ENCODE peak calls at places on chromosomes 2 and 18, in ten cellular contexts. O is activated CD4-positive, alpha-beta T cell treated with anti-CD3 and anti-CD28 coated beads, Interleukin-2, amount 50 U/mL, for 1 hour; R is iPS-NIHi11; B is HEK293T; G is activated T-cell treated with anti-CD3 and anti-CD28 coated beads for 1 hour; L is T-helper 17 cell; J is activated effector memory CD4-positive, alpha-beta T cell treated with Interleukin-2 at 50 U/mL for 16 hours; E is fibroblast of mammary gland; P is NCI-H1092; S is DMS153. M is an unnamed sample.

GRCh38 chr2:31347788-31348187 is 66.8 kb downstream of the XDH start:
- DNase-seq in S (no peak), O (no peak), J (no peak), R (no peak), P (no peak), E (peak; percentile 92), L (no peak), G (no peak), B (no peak), M (no peak)

GRCh38 chr2:168211664-168212163 is 35.7 kb downstream of the STK39 start:
- DNase-seq in O (no peak), R (no peak), E (no peak), B (no peak), P (no peak), G (no peak), L (no peak), J (no peak), S (no peak), M (no peak)

GRCh38 chr2:62471816-62472215 is 34.2 kb downstream of the TMEM17 start:
- DNase-seq in E (peak; percentile 13), R (no peak), J (no peak), G (no peak), L (no peak), B (no peak), P (no peak), S (no peak), O (no peak), M (no peak)

GRCh38 chr2:239268082-239268481 is 132.7 kb downstream of the HDAC4 start:
- DNase-seq in S (no peak), J (no peak), P (no peak), B (no peak), E (no peak), G (no peak), L (no peak), O (no peak), R (no peak), M (no peak)

GRCh38 chr2:101047075-101047766 is 45.1 kb downstream of the RPL31 start:
- DNase-seq in O (no peak), E (peak; percentile 23), L (no peak), S (no peak), R (no peak), P (no peak), J (no peak), B (no peak), G (no peak), M (no peak)

GRCh38 chr2:30265441-30266015 is 34.2 kb downstream of the LBH start:
- DNase-seq in L (no peak), G (no peak), J (no peak), E (peak; percentile 56), O (no peak), R (no peak), B (no peak), S (no peak), P (no peak), M (no peak)

GRCh38 chr2:63050916-63051794 is 525 bp downstream of the OTX1 start:
- DNase-seq in E (no peak), S (no peak), O (no peak), P (peak; percentile 40), G (no peak), J (no peak), R (peak; percentile 13), L (no peak), B (peak; percentile 25), M (no peak)

GRCh38 chr2:208192611-208193248 is 2.9 kb upstream of the C2orf80 start:
- DNase-seq in E (no peak), J (no peak), G (no peak), S (no peak), O (no peak), R (no peak), B (no peak), P (no peak), L (no peak), M (no peak)

GRCh38 chr2:230441188-230441897 is 25.3 kb downstream of the SP100 start:
- DNase-seq in E (peak; percentile 57), J (peak; percentile 23), G (peak; percentile 24), O (peak; percentile 45), R (no peak), L (no peak), P (no peak), B (no peak), S (no peak), M (no peak)

GRCh38 chr2:128215897-128216645 is 102.6 kb downstream of the HS6ST1 start:
- DNase-seq in E (no peak), P (no peak), R (no peak), L (no peak), S (no peak), B (no peak), G (no peak), J (no peak), O (no peak), M (no peak)

GRCh38 chr18:24051256-24051947 is 36.8 kb downstream of the TTC39C start:
- DNase-seq in E (peak; percentile 57), P (no peak), J (no peak), R (no peak), O (no peak), G (no peak), S (no peak), L (no peak), B (no peak), M (no peak)

GRCh38 chr18:68660355-68661183 is 54.3 kb downstream of the TMX3 start:
- DNase-seq in L (no peak), O (no peak), P (peak; percentile 40), E (peak; percentile 68), G (no peak), J (no peak), S (peak; percentile 41), B (no peak), R (peak; percentile 30), M (peak; percentile 40)

GRCh38 chr18:76491436-76491800 is 3.6 kb downstream of the ZNF516 start:
- DNase-seq in J (peak; percentile 53), L (peak; percentile 37), E (peak; percentile 64), G (peak; percentile 70), O (peak; percentile 76), P (peak; percentile 37), S (no peak), R (peak; percentile 86), B (peak; percentile 49), M (peak; percentile 58)

GRCh38 chr2:141767051-141767450 is 363.8 kb downstream of the LRP1B start:
- DNase-seq in J (no peak), O (no peak), P (no peak), E (peak; percentile 28), B (no peak), S (no peak), R (no peak), G (no peak), L (no peak), M (no peak)

GRCh38 chr2:166057363-166058169 is 70.3 kb downstream of the SCN1A start:
- DNase-seq in B (peak; percentile 7), E (peak; percentile 52), G (no peak), S (peak; percentile 5), P (no peak), R (no peak), L (no peak), J (no peak), O (no peak), M (peak; percentile 14)

GRCh38 chr18:77124452-77124922 is 8.1 kb downstream of the MBP start:
- DNase-seq in L (peak; percentile 25), B (no peak), O (peak; percentile 34), G (no peak), S (no peak), E (no peak), J (peak; percentile 44), P (no peak), R (no peak), M (no peak)

GRCh38 chr2:220574038-220574437 is 946.6 kb downstream of the SLC4A3 start:
- DNase-seq in P (no peak), E (no peak), J (no peak), B (no peak), L (no peak), O (no peak), R (no peak), S (no peak), G (no peak), M (no peak)

GRCh38 chr2:12988279-12988678 is 271.5 kb downstream of the TRIB2 start:
- DNase-seq in G (no peak), J (no peak), E (no peak), R (no peak), B (no peak), P (no peak), S (no peak), O (no peak), L (no peak), M (no peak)

GRCh38 chr2:232485333-232485756 is 2.3 kb downstream of the ECEL1 start:
- DNase-seq in P (no peak), J (no peak), O (no peak), G (no peak), R (no peak), L (no peak), S (no peak), E (no peak), B (no peak), M (no peak)

GRCh38 chr18:3248062-3248669 is 565 bp downstream of the MYL12A start:
- DNase-seq in L (no peak), P (no peak), S (no peak), G (no peak), J (no peak), R (no peak), E (peak; percentile 45), O (no peak), B (peak; percentile 9), M (no peak)

GRCh38 chr2:19846567-19846966 is 55.2 kb downstream of the TTC32 start:
- DNase-seq in P (no peak), E (no peak), J (no peak), O (no peak), S (no peak), R (no peak), L (no peak), G (no peak), B (no peak), M (no peak)

GRCh38 chr18:61963705-61964104 is 70.9 kb upstream of the RNF152 start:
- DNase-seq in J (no peak), B (no peak), R (no peak), G (no peak), S (no peak), E (no peak), L (no peak), P (no peak), O (no peak), M (no peak)

GRCh38 chr18:45161850-45162249 is 453.4 kb upstream of the SLC14A2 start:
- DNase-seq in B (no peak), L (no peak), G (no peak), R (no peak), J (no peak), P (no peak), S (no peak), E (no peak), O (no peak), M (no peak)

GRCh38 chr18:30705943-30706342 is 336.6 kb downstream of the DSC3 start:
- DNase-seq in J (no peak), E (no peak), R (no peak), S (no peak), L (no peak), O (no peak), B (no peak), G (no peak), P (no peak), M (no peak)

GRCh38 chr2:12884713-12885282 is 168.1 kb downstream of the TRIB2 start:
- DNase-seq in G (no peak), S (no peak), O (no peak), B (no peak), J (no peak), P (no peak), R (no peak), L (no peak), E (peak; percentile 90), M (no peak)

GRCh38 chr2:16745466-16745865 is 79.8 kb upstream of the CYRIA start:
- DNase-seq in G (no peak), S (no peak), R (no peak), J (no peak), B (no peak), O (no peak), P (no peak), E (no peak), L (no peak), M (no peak)

GRCh38 chr2:196259507-196260481 is 88.4 kb upstream of the STK17B start:
- DNase-seq in B (no peak), G (no peak), L (no peak), E (peak; percentile 89), J (no peak), P (no peak), R (no peak), S (no peak), O (peak; percentile 44), M (no peak)

GRCh38 chr2:217943379-217944321 is 59.1 kb downstream of the TNS1 start:
- DNase-seq in R (peak; percentile 98), J (no peak), O (no peak), E (peak; percentile 46), L (no peak), S (peak; percentile 63), G (no peak), P (no peak), B (peak; percentile 83), M (peak; percentile 58)